ENCODE peak calls at places on chromosome 17, in five cellular contexts. One of them, this sample, is unnamed.

GRCh38 chr17:32111141-32111771 is 31.0 kb upstream of the RHOT1 start:
- DNase-seq in IMR-90: peak; percentile 68
- DNase-seq in mesenchymal stem cell: peak; percentile 23
- DNase-seq in trophoblast cell: no peak
- DNase-seq in H1: peak; percentile 76
- DNase-seq in this sample: no peak

GRCh38 chr17:66399441-66399840 is 97.0 kb downstream of the PRKCA start:
- DNase-seq in IMR-90: no peak
- DNase-seq in mesenchymal stem cell: no peak
- DNase-seq in trophoblast cell: no peak
- DNase-seq in H1: no peak
- DNase-seq in this sample: no peak

GRCh38 chr17:74295625-74296547 is 21.9 kb downstream of the DNAI2 start:
- DNase-seq in IMR-90: no peak
- DNase-seq in mesenchymal stem cell: no peak
- DNase-seq in trophoblast cell: no peak
- DNase-seq in H1: no peak
- DNase-seq in this sample: no peak

GRCh38 chr17:7955414-7956042 is 23.5 kb downstream of the CNTROB start:
- DNase-seq in IMR-90: no peak
- DNase-seq in mesenchymal stem cell: no peak
- DNase-seq in trophoblast cell: no peak
- DNase-seq in H1: no peak
- DNase-seq in this sample: no peak

GRCh38 chr17:45410144-45411091 is 22.3 kb downstream of the ARHGAP27 start:
- DNase-seq in IMR-90: no peak
- DNase-seq in mesenchymal stem cell: no peak
- DNase-seq in trophoblast cell: no peak
- DNase-seq in H1: no peak
- DNase-seq in this sample: no peak

GRCh38 chr17:47855737-47856136 is 4.8 kb upstream of the SP6 start:
- DNase-seq in IMR-90: no peak
- DNase-seq in mesenchymal stem cell: no peak
- DNase-seq in trophoblast cell: no peak
- DNase-seq in H1: no peak
- DNase-seq in this sample: no peak

GRCh38 chr17:74825003-74825627 is 34.6 kb downstream of the GRIN2C start:
- DNase-seq in IMR-90: no peak
- DNase-seq in mesenchymal stem cell: no peak
- DNase-seq in trophoblast cell: no peak
- DNase-seq in H1: no peak
- DNase-seq in this sample: no peak

GRCh38 chr17:80313160-80313829 is 52.6 kb downstream of the RNF213 start:
- DNase-seq in IMR-90: no peak
- DNase-seq in mesenchymal stem cell: no peak
- DNase-seq in trophoblast cell: no peak
- DNase-seq in H1: no peak
- DNase-seq in this sample: no peak

GRCh38 chr17:27466748-27467375 is 10.6 kb downstream of the KSR1 start:
- DNase-seq in IMR-90: no peak
- DNase-seq in mesenchymal stem cell: no peak
- DNase-seq in trophoblast cell: peak; percentile 52
- DNase-seq in H1: no peak
- DNase-seq in this sample: no peak

GRCh38 chr17:64529221-64529620 is 22.4 kb downstream of the CEP95 start:
- DNase-seq in IMR-90: no peak
- DNase-seq in mesenchymal stem cell: no peak
- DNase-seq in trophoblast cell: no peak
- DNase-seq in H1: no peak
- DNase-seq in this sample: no peak

GRCh38 chr17:11461993-11462548 is 136.2 kb upstream of the DNAH9 start:
- DNase-seq in IMR-90: no peak
- DNase-seq in mesenchymal stem cell: no peak
- DNase-seq in trophoblast cell: no peak
- DNase-seq in H1: no peak
- DNase-seq in this sample: no peak

GRCh38 chr17:50064253-50064991 is 8.5 kb downstream of the ITGA3 start:
- DNase-seq in IMR-90: peak; percentile 97
- DNase-seq in mesenchymal stem cell: peak; percentile 98
- DNase-seq in trophoblast cell: peak; percentile 86
- DNase-seq in H1: no peak
- DNase-seq in this sample: no peak

GRCh38 chr17:69523252-69523861 is 108.9 kb downstream of the MAP2K6 start:
- DNase-seq in IMR-90: peak; percentile 64
- DNase-seq in mesenchymal stem cell: peak; percentile 67
- DNase-seq in trophoblast cell: peak; percentile 78
- DNase-seq in H1: no peak
- DNase-seq in this sample: peak; percentile 20

GRCh38 chr17:37220609-37220953 is 155.2 kb upstream of the C17orf78 start:
- DNase-seq in IMR-90: peak; percentile 54
- DNase-seq in mesenchymal stem cell: peak; percentile 39
- DNase-seq in trophoblast cell: peak; percentile 60
- DNase-seq in H1: no peak
- DNase-seq in this sample: peak; percentile 31

GRCh38 chr17:31532161-31532515 is 140.7 kb downstream of the RAB11FIP4 start:
- DNase-seq in IMR-90: no peak
- DNase-seq in mesenchymal stem cell: no peak
- DNase-seq in trophoblast cell: no peak
- DNase-seq in H1: no peak
- DNase-seq in this sample: no peak

GRCh38 chr17:40516581-40517285 is 15.3 kb upstream of the TNS4 start:
- DNase-seq in IMR-90: no peak
- DNase-seq in mesenchymal stem cell: peak; percentile 36
- DNase-seq in trophoblast cell: peak; percentile 57
- DNase-seq in H1: no peak
- DNase-seq in this sample: no peak

GRCh38 chr17:70319516-70319915 is 150.2 kb downstream of the KCNJ2 start:
- DNase-seq in IMR-90: no peak
- DNase-seq in mesenchymal stem cell: no peak
- DNase-seq in trophoblast cell: peak; percentile 69
- DNase-seq in H1: no peak
- DNase-seq in this sample: no peak

GRCh38 chr17:77025781-77026180 is 115.0 kb upstream of the SEC14L1 start:
- DNase-seq in IMR-90: no peak
- DNase-seq in mesenchymal stem cell: no peak
- DNase-seq in trophoblast cell: no peak
- DNase-seq in H1: no peak
- DNase-seq in this sample: no peak

GRCh38 chr17:78391843-78392242 is 13.4 kb downstream of the PGS1 start:
- DNase-seq in IMR-90: peak; percentile 89
- DNase-seq in mesenchymal stem cell: peak; percentile 86
- DNase-seq in trophoblast cell: peak; percentile 79
- DNase-seq in H1: no peak
- DNase-seq in this sample: no peak

GRCh38 chr17:8894673-8895578 is 27.5 kb upstream of the PIK3R6 start:
- DNase-seq in IMR-90: peak; percentile 59
- DNase-seq in mesenchymal stem cell: peak; percentile 52
- DNase-seq in trophoblast cell: peak; percentile 78
- DNase-seq in H1: peak; percentile 74
- DNase-seq in this sample: peak; percentile 53

GRCh38 chr17:48997827-48998556 is 807 bp downstream of the IGF2BP1 start:
- DNase-seq in IMR-90: no peak
- DNase-seq in mesenchymal stem cell: peak; percentile 52
- DNase-seq in trophoblast cell: peak; percentile 48
- DNase-seq in H1: peak; percentile 55
- DNase-seq in this sample: no peak

GRCh38 chr17:7440113-7440822 is 956 bp downstream of the FGF11 start:
- DNase-seq in IMR-90: no peak
- DNase-seq in mesenchymal stem cell: peak; percentile 32
- DNase-seq in trophoblast cell: no peak
- DNase-seq in H1: peak; percentile 90
- DNase-seq in this sample: peak; percentile 58

GRCh38 chr17:40828454-40829039 is 6.1 kb upstream of the KRT10 start:
- DNase-seq in IMR-90: peak; percentile 36
- DNase-seq in mesenchymal stem cell: no peak
- DNase-seq in trophoblast cell: no peak
- DNase-seq in H1: no peak
- DNase-seq in this sample: no peak

GRCh38 chr17:76202516-76202915 is 37.8 kb downstream of the RNF157 start:
- DNase-seq in IMR-90: peak; percentile 9
- DNase-seq in mesenchymal stem cell: peak; percentile 30
- DNase-seq in trophoblast cell: no peak
- DNase-seq in H1: no peak
- DNase-seq in this sample: no peak

GRCh38 chr17:48795444-48796162 is 21.4 kb downstream of the TTLL6 start:
- DNase-seq in IMR-90: peak; percentile 81
- DNase-seq in mesenchymal stem cell: peak; percentile 94
- DNase-seq in trophoblast cell: peak; percentile 66
- DNase-seq in H1: no peak
- DNase-seq in this sample: no peak

GRCh38 chr17:80035937-80036714 is at the start of gene CCDC40:
- DNase-seq in IMR-90: peak; percentile 59
- DNase-seq in mesenchymal stem cell: peak; percentile 87
- DNase-seq in trophoblast cell: peak; percentile 92
- DNase-seq in H1: peak; percentile 91
- DNase-seq in this sample: peak; percentile 81

DNA sequence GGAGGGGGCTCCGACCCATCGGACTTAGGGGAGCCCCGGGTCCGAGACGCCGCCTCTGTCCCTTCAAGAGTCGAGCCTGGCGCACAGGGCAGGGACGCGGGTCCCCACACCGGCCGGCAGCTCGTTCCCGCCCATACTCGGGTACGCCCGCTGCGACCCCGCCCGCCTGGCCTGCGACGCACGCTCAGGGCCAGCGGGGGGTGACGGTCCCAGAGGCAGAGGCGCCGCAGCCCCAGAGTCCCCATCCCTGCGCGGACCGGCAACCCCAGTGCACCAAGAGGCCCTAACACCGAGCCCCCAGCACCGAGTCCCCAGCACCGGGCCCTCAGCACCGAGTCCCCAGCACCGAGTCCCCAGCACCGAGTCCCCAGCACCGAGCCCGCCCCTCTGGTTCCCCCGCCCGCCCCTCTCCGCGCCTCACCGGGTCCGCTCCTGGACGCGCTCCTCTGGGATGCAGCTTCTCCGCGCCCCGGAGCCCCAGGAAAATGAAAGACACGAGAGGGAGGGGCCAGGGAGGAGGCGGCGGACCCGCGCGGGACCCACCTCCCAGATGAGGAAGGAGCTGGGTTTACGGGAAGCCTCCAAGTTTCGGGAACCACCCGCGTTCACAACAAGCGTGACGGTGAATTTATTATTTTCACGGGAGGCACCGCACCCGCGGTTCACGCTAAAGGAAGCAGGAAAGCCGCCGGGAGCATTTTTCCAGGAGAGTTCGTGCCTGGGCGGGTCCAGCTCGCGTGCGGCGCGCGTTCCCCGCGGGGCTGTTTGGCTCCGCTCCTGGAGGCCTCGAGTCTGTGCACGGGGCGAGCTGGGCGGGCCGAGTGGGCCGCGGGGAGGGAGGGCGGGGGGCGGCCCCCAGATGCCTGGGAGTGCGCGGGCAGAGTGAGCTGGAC is at the start of gene SECTM1:
- DNase-seq in IMR-90: peak; percentile 23
- DNase-seq in mesenchymal stem cell: peak; percentile 71
- DNase-seq in trophoblast cell: peak; percentile 49
- DNase-seq in H1: no peak
- DNase-seq in this sample: no peak
- H3K4me3 ChIP-seq in IMR-90: peak within 1 kb of the TSS; percentile 67
- H3K4me3 ChIP-seq in mesenchymal stem cell: peak within 1 kb of the TSS; percentile 53
- H3K4me3 ChIP-seq in trophoblast cell: peak within 1 kb of the TSS; percentile 12
- H3K4me3 ChIP-seq in H1: peak within 1 kb of the TSS; percentile 42
- H3K4me3 ChIP-seq in this sample: peak within 1 kb of the TSS; percentile 55

GRCh38 chr17:83085103-83085502 is 5.7 kb downstream of the METRNL start:
- DNase-seq in IMR-90: no peak
- DNase-seq in mesenchymal stem cell: no peak
- DNase-seq in trophoblast cell: peak; percentile 45
- DNase-seq in H1: no peak
- DNase-seq in this sample: no peak
- H4K91ac ChIP-seq in IMR-90: no peak overlapping the region
- H4K91ac ChIP-seq in mesenchymal stem cell: no peak overlapping the region
- H4K91ac ChIP-seq in trophoblast cell: no peak overlapping the region
- H4K91ac ChIP-seq in H1: no peak overlapping the region
- H4K91ac ChIP-seq in this sample: no peak overlapping the region

GRCh38 chr17:1829579-1830257 is at the start of the genes RPA1 and SMYD4:
- DNase-seq in IMR-90: peak; percentile 79
- DNase-seq in mesenchymal stem cell: peak; percentile 88
- DNase-seq in trophoblast cell: peak; percentile 92
- DNase-seq in H1: peak; percentile 91
- DNase-seq in this sample: peak; percentile 88
- H4K8ac ChIP-seq in IMR-90: peak within 1 kb of the TSS; percentile 59
- H4K8ac ChIP-seq in mesenchymal stem cell: peak within 1 kb of the TSS; percentile 71
- H4K8ac ChIP-seq in trophoblast cell: peak within 1 kb of the TSS; percentile 92
- H4K8ac ChIP-seq in H1: peak within 1 kb of the TSS; percentile 95
- H4K8ac ChIP-seq in this sample: no peak within 1 kb of the TSS

DNA sequence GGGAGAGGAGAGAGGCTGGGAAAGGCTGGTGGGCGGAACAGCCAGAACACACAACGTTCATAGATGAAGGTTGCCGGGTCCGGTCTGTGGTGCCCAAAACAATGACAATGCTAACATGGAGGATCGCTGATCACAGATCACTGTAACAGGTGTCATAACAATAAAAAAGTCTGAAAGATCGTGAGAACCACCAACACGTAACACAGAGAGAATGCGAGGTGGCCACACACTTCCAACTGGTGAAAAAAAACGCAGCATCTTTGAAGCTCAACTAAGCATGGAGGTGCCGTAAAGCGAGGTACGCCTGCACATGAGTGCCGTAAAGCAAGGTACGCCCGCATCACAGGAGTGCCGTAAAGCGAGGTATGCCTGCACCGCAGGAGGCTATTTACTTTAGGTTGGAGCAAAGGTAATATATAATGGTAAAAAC is 42.3 kb downstream of the ABR start:
- DNase-seq in IMR-90: no peak
- DNase-seq in mesenchymal stem cell: no peak
- DNase-seq in trophoblast cell: peak; percentile 97
- DNase-seq in H1: no peak
- DNase-seq in this sample: no peak
- H3K4me3 ChIP-seq in IMR-90: no peak overlapping the region
- H3K4me3 ChIP-seq in mesenchymal stem cell: no peak overlapping the region
- H3K4me3 ChIP-seq in trophoblast cell: no peak overlapping the region
- H3K4me3 ChIP-seq in H1: no peak overlapping the region
- H3K4me3 ChIP-seq in this sample: no peak overlapping the region

DNA sequence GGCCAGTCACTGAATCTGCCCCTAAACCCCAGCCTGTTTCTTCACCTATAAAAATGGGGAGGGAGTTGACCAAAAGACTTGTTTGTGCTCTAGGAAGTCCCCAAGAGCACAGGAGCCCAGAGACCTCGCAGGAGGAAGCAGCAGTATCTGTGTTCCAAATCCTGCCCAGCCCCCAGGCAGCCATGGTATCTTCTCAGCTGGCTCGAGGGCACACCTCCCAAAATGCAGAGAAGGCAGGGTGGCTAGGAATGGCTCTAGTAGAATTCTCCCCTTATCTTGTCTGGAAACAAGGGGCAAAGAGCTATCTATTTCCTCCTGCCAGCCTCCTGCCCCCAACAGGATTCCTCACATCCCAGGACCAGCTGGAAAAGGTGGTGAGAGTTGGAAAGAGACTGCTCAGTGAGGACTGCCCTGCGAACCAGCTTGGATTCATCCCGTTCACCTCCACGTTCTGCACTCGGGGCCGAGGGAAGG is 8.6 kb upstream of the TSPOAP1 start:
- DNase-seq in IMR-90: peak; percentile 27
- DNase-seq in mesenchymal stem cell: no peak
- DNase-seq in trophoblast cell: no peak
- DNase-seq in H1: no peak
- DNase-seq in this sample: no peak
- H4K91ac ChIP-seq in IMR-90: peak overlapping the region; percentile 98
- H4K91ac ChIP-seq in mesenchymal stem cell: peak overlapping the region; percentile 25
- H4K91ac ChIP-seq in trophoblast cell: peak overlapping the region; percentile 47
- H4K91ac ChIP-seq in H1: peak overlapping the region; percentile 78
- H4K91ac ChIP-seq in this sample: no peak overlapping the region

GRCh38 chr17:17921192-17922082 is 50.8 kb downstream of the TOM1L2 start:
- DNase-seq in IMR-90: peak; percentile 90
- DNase-seq in mesenchymal stem cell: peak; percentile 81
- DNase-seq in trophoblast cell: peak; percentile 65
- DNase-seq in H1: peak; percentile 62
- DNase-seq in this sample: peak; percentile 86
- H4K8ac ChIP-seq in IMR-90: peak overlapping the region; percentile 89
- H4K8ac ChIP-seq in mesenchymal stem cell: peak overlapping the region; percentile 96
- H4K8ac ChIP-seq in trophoblast cell: peak overlapping the region; percentile 74
- H4K8ac ChIP-seq in H1: no peak overlapping the region
- H4K8ac ChIP-seq in this sample: no peak overlapping the region

This sample was measured in neuronal stem cell.